ENCODE peak calls at places on chromosomes 1 and 21, in eight cellular contexts. B, I, K, Y, V, P, L and S are unnamed samples. For H3K4me1, the result is how much of the 10 kb centered on the place peaks cover.

GRCh38 chr1:98472878-98473277 is 188.6 kb upstream of the SNX7 start:
- DNase-seq in B (no peak), I (no peak), K (no peak), Y (no peak), V (no peak), P (no peak), L (no peak), S (no peak)

GRCh38 chr1:153881764-153882163 is 41.0 kb downstream of the GATAD2B start:
- DNase-seq in B (no peak), I (no peak), K (peak), Y (no peak), V (no peak), P (no peak), L (no peak), S (no peak)

GRCh38 chr1:118298397-118298796 is 113.4 kb upstream of the SPAG17 start:
- DNase-seq in B (no peak), I (no peak), K (no peak), Y (no peak), V (no peak), P (no peak), L (no peak), S (no peak)

GRCh38 chr1:166136252-166136651 is 30.5 kb downstream of the FAM78B start:
- DNase-seq in B (no peak), I (no peak), K (no peak), Y (no peak), V (no peak), P (no peak), L (no peak), S (no peak)

GRCh38 chr1:204295666-204296065 is 64.1 kb downstream of the PLEKHA6 start:
- DNase-seq in B (no peak), I (no peak), K (no peak), Y (no peak), V (no peak), P (no peak), L (no peak), S (peak)

GRCh38 chr1:34419662-34420061 is 243.0 kb downstream of the C1orf94 start:
- DNase-seq in B (no peak), I (no peak), K (no peak), Y (peak), V (peak), P (no peak), L (no peak), S (no peak)

GRCh38 chr1:228366851-228367741 is 39.5 kb downstream of the TRIM11 start:
- DNase-seq in B (peak), I (no peak), K (no peak), Y (no peak), V (no peak), P (no peak), L (no peak), S (no peak)

GRCh38 chr1:61284226-61284854 is 202.0 kb downstream of the NFIA start:
- DNase-seq in B (no peak), I (no peak), K (no peak), Y (peak), V (no peak), P (peak), L (no peak), S (no peak)

GRCh38 chr1:35894183-35894582 is 11.2 kb downstream of the AGO1 start:
- DNase-seq in B (no peak), I (no peak), K (peak), Y (peak), V (no peak), P (no peak), L (no peak), S (no peak)

GRCh38 chr1:183871142-183871541 is 66.2 kb downstream of the RGL1 start:
- DNase-seq in B (no peak), I (peak), K (peak), Y (peak), V (no peak), P (no peak), L (no peak), S (no peak)

GRCh38 chr1:221200464-221200863 is 321.2 kb downstream of the HLX start:
- DNase-seq in B (no peak), I (no peak), K (no peak), Y (no peak), V (no peak), P (no peak), L (no peak), S (no peak)

GRCh38 chr1:149936076-149936991 is at the start of gene MTMR11:
- DNase-seq in B (no peak), I (peak), K (peak), Y (peak), V (no peak), P (no peak), L (no peak), S (peak)

GRCh38 chr1:183926978-183927377 is 110.5 kb downstream of the COLGALT2 start:
- DNase-seq in B (no peak), I (no peak), K (peak), Y (no peak), V (no peak), P (no peak), L (no peak), S (no peak)

GRCh38 chr21:38921511-38922215 is 115.9 kb downstream of the ETS2 start:
- DNase-seq in B (peak), I (peak), K (no peak), Y (no peak), V (no peak), P (no peak), L (no peak), S (peak)

GRCh38 chr1:236795757-236796719 is 946 bp downstream of the MTR start:
- DNase-seq in B (no peak), I (peak), K (peak), Y (peak), V (no peak), P (no peak), L (no peak), S (peak)

GRCh38 chr1:25037174-25038074 is 107.3 kb upstream of the RUNX3 start:
- DNase-seq in B (peak), I (peak), K (peak), Y (peak), V (peak), P (no peak), L (peak), S (peak)

GRCh38 chr1:228930479-228930957 is 195.2 kb downstream of the RHOU start:
- DNase-seq in B (no peak), I (no peak), K (no peak), Y (no peak), V (no peak), P (no peak), L (no peak), S (no peak)

GRCh38 chr1:232127190-232127589 is 500.6 kb downstream of the DISC1 start:
- DNase-seq in B (no peak), I (peak), K (peak), Y (peak), V (no peak), P (no peak), L (no peak), S (no peak)

GRCh38 chr1:194004146-194004545 is 817.7 kb upstream of the B3GALT2 start:
- DNase-seq in B (no peak), I (no peak), K (no peak), Y (no peak), V (no peak), P (peak), L (no peak), S (no peak)

GRCh38 chr1:216531308-216532239 is 108.3 kb upstream of the USH2A start:
- DNase-seq in B (no peak), I (peak), K (peak), Y (no peak), V (no peak), P (no peak), L (no peak), S (no peak)

GRCh38 chr21:44761011-44761729 is 40.5 kb downstream of the UBE2G2 start:
- DNase-seq in B (no peak), I (peak), K (no peak), Y (peak), V (peak), P (no peak), L (no peak), S (peak)

GRCh38 chr21:27564684-27565280 is 597.9 kb upstream of the ADAMTS5 start:
- DNase-seq in B (no peak), I (peak), K (peak), Y (peak), V (peak), P (peak), L (peak), S (peak)

GRCh38 chr1:178543291-178543609 is 30.3 kb downstream of the TEX35 start:
- DNase-seq in B (no peak), I (no peak), K (no peak), Y (no peak), V (no peak), P (no peak), L (no peak), S (no peak)

GRCh38 chr1:38084113-38084512 is 37.5 kb upstream of the POU3F1 start:
- DNase-seq in B (no peak), I (no peak), K (no peak), Y (no peak), V (no peak), P (no peak), L (no peak), S (no peak)

GRCh38 chr1:113452921-113453770 is 62.8 kb downstream of the MAGI3 start:
- DNase-seq in B (no peak), I (peak), K (peak), Y (peak), V (no peak), P (no peak), L (no peak), S (peak)

GRCh38 chr1:82388679-82389078 is 587.9 kb downstream of the ADGRL2 start:
- DNase-seq in B (no peak), I (peak), K (peak), Y (no peak), V (no peak), P (no peak), L (no peak), S (no peak)

GRCh38 chr21:42988234-42988965 is 14.0 kb downstream of the PKNOX1 start:
- DNase-seq in B (peak), I (no peak), K (peak), Y (no peak), V (peak), P (no peak), L (no peak), S (no peak)

DNA sequence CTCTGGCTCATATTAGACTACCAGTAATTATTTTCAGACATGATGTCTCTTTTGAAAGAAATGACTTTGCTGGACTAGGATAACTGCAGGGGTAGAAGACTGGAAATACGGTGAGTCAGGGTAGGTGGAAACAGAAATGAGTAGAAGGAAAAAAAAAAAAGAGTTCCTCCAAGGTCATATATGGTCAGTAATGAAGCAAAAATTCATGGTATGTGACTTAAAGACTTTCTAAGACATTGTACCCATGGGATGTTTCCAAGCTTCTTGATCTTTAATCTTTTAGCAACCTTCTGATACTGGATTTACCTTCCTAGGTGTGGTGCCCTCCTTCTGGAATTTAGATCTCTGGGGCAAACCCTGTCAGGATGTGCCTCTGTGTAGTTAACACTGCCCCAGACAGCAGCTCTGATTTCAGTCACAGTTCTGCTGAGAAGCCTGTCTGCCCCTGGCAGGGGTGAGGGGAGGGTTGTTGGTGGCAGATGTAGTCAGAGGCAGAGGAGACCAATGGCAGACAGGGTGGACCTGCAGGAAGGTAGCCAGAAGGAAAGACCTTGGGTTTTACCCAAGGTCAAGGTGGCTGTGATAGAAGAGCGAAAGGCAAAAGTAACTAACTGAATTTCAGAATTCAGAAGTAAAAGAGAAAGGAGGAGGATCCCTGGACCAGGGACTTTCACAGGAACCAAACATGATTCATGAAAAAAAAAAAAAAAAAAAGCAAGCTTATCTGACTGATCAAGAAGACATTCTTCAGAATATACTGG is 44.1 kb upstream of the BCL10 start:
- DNase-seq in B (no peak), I (peak), K (peak), Y (peak), V (no peak), P (no peak), L (no peak), S (no peak)
- H3K4me1 ChIP-seq in B (under half), I (half or more), K (under half), Y (under half), V (under half), P (under half), L (under half), S (under half)

DNA sequence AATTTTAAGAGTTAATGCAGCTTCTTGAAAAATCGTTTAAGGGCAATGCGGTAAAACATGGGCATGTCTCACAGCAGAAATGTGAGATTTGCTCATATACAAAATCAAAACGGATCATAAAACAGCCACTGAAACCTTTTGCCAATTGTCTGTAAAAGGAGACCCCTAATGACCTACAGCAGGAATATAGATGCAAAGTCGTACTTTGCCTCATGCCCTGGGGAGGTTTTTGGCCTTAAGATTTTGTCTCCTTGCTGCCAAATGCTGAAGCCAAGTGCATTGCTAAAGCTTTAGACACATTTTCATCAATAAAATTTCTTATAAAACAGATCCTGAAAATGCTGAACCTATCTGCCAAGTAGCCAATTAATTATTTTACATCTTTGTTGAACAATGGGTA is 226.9 kb downstream of the TGFB2 start:
- DNase-seq in B (no peak), I (no peak), K (no peak), Y (no peak), V (no peak), P (no peak), L (no peak), S (no peak)
- H3K27ac ChIP-seq in B (no peak), I (no peak), K (no peak), Y (no peak), V (no peak), P (no peak), L (no peak), S (no peak)

GRCh38 chr1:80367058-80367457 is 1360.5 kb upstream of the ADGRL4 start:
- DNase-seq in B (no peak), I (no peak), K (no peak), Y (no peak), V (no peak), P (no peak), L (no peak), S (no peak)

GRCh38 chr1:80365634-80366033 is 1359.1 kb upstream of the ADGRL4 start:
- DNase-seq in B (no peak), I (no peak), K (no peak), Y (no peak), V (no peak), P (no peak), L (no peak), S (no peak)

GRCh38 chr1:80358141-80358540 is 1351.6 kb upstream of the ADGRL4 start:
- DNase-seq in B (no peak), I (peak), K (peak), Y (no peak), V (no peak), P (no peak), L (no peak), S (no peak)

DNA sequence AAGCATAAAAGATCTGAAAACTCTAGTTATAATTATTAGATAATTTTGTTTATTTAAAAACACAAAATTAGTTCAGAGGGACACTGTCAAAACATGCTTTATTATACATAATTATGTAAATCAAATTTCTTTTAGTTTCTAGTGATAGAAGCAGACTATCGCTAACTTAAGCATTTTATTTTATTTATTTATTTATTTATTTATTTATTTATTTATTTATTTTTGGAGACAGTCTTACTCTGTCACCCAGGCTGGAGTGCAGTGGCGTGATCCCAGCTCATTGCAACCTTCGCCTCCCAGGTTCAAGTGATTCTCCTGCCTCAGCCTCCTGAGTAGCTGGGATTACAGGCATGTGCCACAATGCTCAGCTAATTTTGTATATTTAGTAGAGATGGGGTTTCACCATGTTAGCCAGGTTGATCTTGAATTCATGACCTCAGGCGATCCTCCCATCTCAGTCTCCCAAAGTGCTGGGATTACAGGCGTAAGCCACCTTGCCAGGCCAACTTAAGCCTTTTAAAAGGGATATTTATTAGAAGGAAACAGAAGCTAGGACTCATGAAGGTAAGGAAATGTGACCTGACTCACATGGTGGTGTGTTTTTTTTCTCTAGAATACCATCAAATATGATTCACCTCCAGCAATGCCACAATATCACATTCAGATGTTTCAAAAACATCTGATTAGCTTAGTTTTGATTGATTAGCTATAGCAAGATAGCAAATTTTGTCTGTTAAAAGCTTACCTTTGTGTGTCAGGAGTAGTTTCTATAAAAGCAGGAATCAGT is 1357.4 kb upstream of the ADGRL4 start:
- DNase-seq in B (no peak), I (peak), K (peak), Y (no peak), V (no peak), P (no peak), L (no peak), S (no peak)
- H3K9ac ChIP-seq in B (no peak), I (no peak), K (no peak), Y (no peak), V (no peak), P (no peak), L (no peak), S (no peak)

GRCh38 chr1:63793741-63794240 is 20.0 kb downstream of the ROR1 start:
- DNase-seq in B (no peak), I (no peak), K (no peak), Y (peak), V (no peak), P (no peak), L (no peak), S (no peak)

GRCh38 chr1:63795455-63795854 is 21.6 kb downstream of the ROR1 start:
- DNase-seq in B (no peak), I (no peak), K (no peak), Y (no peak), V (no peak), P (no peak), L (no peak), S (no peak)

GRCh38 chr1:63794354-63794753 is 20.5 kb downstream of the ROR1 start:
- DNase-seq in B (no peak), I (no peak), K (no peak), Y (peak), V (no peak), P (no peak), L (no peak), S (no peak)

GRCh38 chr1:63797056-63797726 is 23.4 kb downstream of the ROR1 start:
- DNase-seq in B (no peak), I (peak), K (no peak), Y (no peak), V (no peak), P (no peak), L (no peak), S (no peak)

DNA sequence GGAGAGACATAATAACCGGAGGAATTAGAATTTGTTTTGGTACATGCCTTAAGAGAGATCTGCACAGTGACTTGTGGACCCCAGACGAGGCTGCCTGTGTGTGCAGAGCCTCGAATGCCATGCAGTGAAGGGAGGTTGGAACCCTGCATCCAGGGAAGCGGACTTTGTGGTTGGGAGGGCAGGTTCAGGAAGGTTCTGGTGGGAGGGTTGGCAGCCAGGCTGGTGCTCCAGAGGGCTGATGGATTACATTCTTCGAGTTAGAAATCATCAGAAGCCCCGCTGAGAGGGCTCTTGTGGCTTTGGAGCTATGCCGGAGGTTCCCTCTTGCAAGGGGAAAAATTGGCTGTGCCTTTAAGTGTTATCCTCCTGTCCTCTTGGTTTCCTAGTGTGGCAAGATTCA is 21.1 kb downstream of the ROR1 start:
- DNase-seq in B (no peak), I (no peak), K (peak), Y (peak), V (peak), P (no peak), L (no peak), S (no peak)
- H3K4me1 ChIP-seq in B (under half), I (under half), K (under half), Y (under half), V (under half), P (under half), L (under half), S (under half)

DNA sequence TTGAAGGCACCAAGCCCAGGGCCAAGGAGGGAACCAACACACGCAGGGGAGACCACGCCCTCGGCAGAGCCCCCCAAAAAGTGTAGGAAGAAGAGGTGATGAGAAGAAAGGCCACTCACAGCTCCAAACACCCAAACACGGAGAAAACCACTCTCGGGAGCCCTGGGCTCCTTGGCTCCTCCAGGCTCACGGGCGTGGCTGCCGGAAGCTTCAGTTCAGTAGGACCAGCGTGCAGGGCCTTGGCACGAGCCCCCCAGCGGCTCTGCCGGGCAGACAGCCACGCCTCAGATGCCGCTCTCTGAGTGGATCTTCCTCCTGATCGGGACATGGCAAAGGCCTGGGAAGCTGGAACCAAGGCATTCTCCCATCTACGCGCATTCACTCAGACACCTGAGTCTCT is 94.0 kb downstream of the NPHP4 start:
- DNase-seq in B (no peak), I (no peak), K (no peak), Y (no peak), V (no peak), P (no peak), L (no peak), S (no peak)
- H3K27ac ChIP-seq in B (no peak), I (no peak), K (no peak), Y (no peak), V (no peak), P (no peak), L (no peak), S (no peak)